ENCODE peak calls at places on chromosomes 11 and 22, in eight cellular contexts. One of them, this sample, is unnamed.

GRCh38 chr11:61733120-61733978 is 19.1 kb upstream of the MYRF start:
- DNase-seq in CD8-positive, alpha-beta T cell: peak
- DNase-seq in GM23248: peak
- DNase-seq in H1: no peak
- DNase-seq in IMR-90: peak
- DNase-seq in K562: peak
- DNase-seq in aorta: peak
- DNase-seq in psoas muscle: peak
- DNase-seq in this sample: peak

GRCh38 chr11:107591446-107592236 is 694 bp downstream of the ELMOD1 start:
- DNase-seq in CD8-positive, alpha-beta T cell: no peak
- DNase-seq in aorta: no peak
- DNase-seq in K562: no peak
- DNase-seq in IMR-90: no peak
- DNase-seq in psoas muscle: peak
- DNase-seq in GM23248: peak
- DNase-seq in H1: no peak
- DNase-seq in this sample: no peak

GRCh38 chr11:130858215-130858614 is 58.1 kb downstream of the SNX19 start:
- DNase-seq in aorta: no peak
- DNase-seq in H1: no peak
- DNase-seq in CD8-positive, alpha-beta T cell: no peak
- DNase-seq in IMR-90: no peak
- DNase-seq in K562: peak
- DNase-seq in GM23248: no peak
- DNase-seq in psoas muscle: no peak
- DNase-seq in this sample: no peak

GRCh38 chr22:20229916-20230775 is 38.0 kb downstream of the RTN4R start:
- DNase-seq in IMR-90: no peak
- DNase-seq in aorta: peak
- DNase-seq in CD8-positive, alpha-beta T cell: no peak
- DNase-seq in psoas muscle: no peak
- DNase-seq in GM23248: no peak
- DNase-seq in K562: no peak
- DNase-seq in H1: no peak
- DNase-seq in this sample: no peak

GRCh38 chr11:26766996-26767395 is 45.1 kb upstream of the SLC5A12 start:
- DNase-seq in GM23248: peak
- DNase-seq in H1: no peak
- DNase-seq in psoas muscle: no peak
- DNase-seq in K562: no peak
- DNase-seq in CD8-positive, alpha-beta T cell: no peak
- DNase-seq in aorta: no peak
- DNase-seq in IMR-90: no peak
- DNase-seq in this sample: no peak

GRCh38 chr11:134528453-134528852 is 116.4 kb upstream of the B3GAT1 start:
- DNase-seq in GM23248: no peak
- DNase-seq in CD8-positive, alpha-beta T cell: no peak
- DNase-seq in psoas muscle: no peak
- DNase-seq in K562: no peak
- DNase-seq in aorta: no peak
- DNase-seq in IMR-90: no peak
- DNase-seq in H1: no peak
- DNase-seq in this sample: no peak

GRCh38 chr11:84019576-84020194 is 733.5 kb upstream of the CCDC90B start:
- DNase-seq in CD8-positive, alpha-beta T cell: no peak
- DNase-seq in GM23248: peak
- DNase-seq in K562: no peak
- DNase-seq in IMR-90: peak
- DNase-seq in H1: no peak
- DNase-seq in aorta: no peak
- DNase-seq in psoas muscle: no peak
- DNase-seq in this sample: no peak

GRCh38 chr11:7906481-7906880 is 24.6 kb downstream of the OR10A6 start:
- DNase-seq in H1: no peak
- DNase-seq in psoas muscle: no peak
- DNase-seq in IMR-90: no peak
- DNase-seq in aorta: no peak
- DNase-seq in CD8-positive, alpha-beta T cell: no peak
- DNase-seq in K562: no peak
- DNase-seq in GM23248: peak
- DNase-seq in this sample: no peak

GRCh38 chr22:30876925-30877553 is 91.5 kb downstream of the MORC2 start:
- DNase-seq in aorta: peak
- DNase-seq in psoas muscle: no peak
- DNase-seq in H1: no peak
- DNase-seq in GM23248: peak
- DNase-seq in K562: no peak
- DNase-seq in CD8-positive, alpha-beta T cell: no peak
- DNase-seq in IMR-90: peak
- DNase-seq in this sample: no peak

GRCh38 chr22:37545703-37546435 is 14.4 kb upstream of the CDC42EP1 start:
- DNase-seq in H1: peak
- DNase-seq in IMR-90: peak
- DNase-seq in K562: peak
- DNase-seq in CD8-positive, alpha-beta T cell: no peak
- DNase-seq in GM23248: peak
- DNase-seq in psoas muscle: peak
- DNase-seq in aorta: peak
- DNase-seq in this sample: no peak

GRCh38 chr11:56994532-56994931 is 5.8 kb downstream of the OR5AK2 start:
- DNase-seq in IMR-90: no peak
- DNase-seq in GM23248: no peak
- DNase-seq in H1: no peak
- DNase-seq in K562: no peak
- DNase-seq in aorta: no peak
- DNase-seq in psoas muscle: no peak
- DNase-seq in CD8-positive, alpha-beta T cell: no peak
- DNase-seq in this sample: no peak

GRCh38 chr11:76734456-76735217 is 48.5 kb upstream of the TSKU start:
- DNase-seq in IMR-90: no peak
- DNase-seq in H1: no peak
- DNase-seq in GM23248: no peak
- DNase-seq in psoas muscle: no peak
- DNase-seq in CD8-positive, alpha-beta T cell: no peak
- DNase-seq in K562: no peak
- DNase-seq in aorta: no peak
- DNase-seq in this sample: no peak

GRCh38 chr11:76735218-76735480 is 48.0 kb upstream of the TSKU start:
- DNase-seq in psoas muscle: no peak
- DNase-seq in K562: no peak
- DNase-seq in CD8-positive, alpha-beta T cell: no peak
- DNase-seq in H1: no peak
- DNase-seq in aorta: no peak
- DNase-seq in GM23248: no peak
- DNase-seq in IMR-90: no peak
- DNase-seq in this sample: no peak

GRCh38 chr11:76736773-76737495 is 46.2 kb upstream of the TSKU start:
- DNase-seq in IMR-90: no peak
- DNase-seq in aorta: no peak
- DNase-seq in H1: no peak
- DNase-seq in psoas muscle: no peak
- DNase-seq in K562: no peak
- DNase-seq in GM23248: no peak
- DNase-seq in CD8-positive, alpha-beta T cell: no peak
- DNase-seq in this sample: no peak

GRCh38 chr11:76735841-76736240 is 47.3 kb upstream of the TSKU start:
- DNase-seq in aorta: no peak
- DNase-seq in GM23248: no peak
- DNase-seq in K562: peak
- DNase-seq in H1: no peak
- DNase-seq in CD8-positive, alpha-beta T cell: no peak
- DNase-seq in psoas muscle: no peak
- DNase-seq in IMR-90: no peak
- DNase-seq in this sample: no peak

GRCh38 chr11:76736266-76736665 is 46.9 kb upstream of the TSKU start:
- DNase-seq in psoas muscle: no peak
- DNase-seq in CD8-positive, alpha-beta T cell: no peak
- DNase-seq in H1: no peak
- DNase-seq in aorta: no peak
- DNase-seq in IMR-90: no peak
- DNase-seq in K562: no peak
- DNase-seq in GM23248: no peak
- DNase-seq in this sample: no peak
- H3K27ac ChIP-seq in psoas muscle: no peak
- H3K27ac ChIP-seq in CD8-positive, alpha-beta T cell: no peak
- H3K27ac ChIP-seq in H1: no peak
- H3K27ac ChIP-seq in aorta: no peak
- H3K27ac ChIP-seq in IMR-90: no peak
- H3K27ac ChIP-seq in K562: no peak
- H3K27ac ChIP-seq in GM23248: no peak
- H3K27ac ChIP-seq in this sample: no peak

GRCh38 chr11:16807306-16807705 is 68.9 kb downstream of the C11orf58 start:
- DNase-seq in IMR-90: no peak
- DNase-seq in psoas muscle: no peak
- DNase-seq in CD8-positive, alpha-beta T cell: no peak
- DNase-seq in K562: no peak
- DNase-seq in aorta: peak
- DNase-seq in H1: no peak
- DNase-seq in GM23248: no peak
- DNase-seq in this sample: no peak

GRCh38 chr11:16801288-16801980 is 63.0 kb downstream of the C11orf58 start:
- DNase-seq in aorta: no peak
- DNase-seq in GM23248: no peak
- DNase-seq in CD8-positive, alpha-beta T cell: no peak
- DNase-seq in K562: no peak
- DNase-seq in psoas muscle: no peak
- DNase-seq in IMR-90: no peak
- DNase-seq in H1: no peak
- DNase-seq in this sample: no peak

GRCh38 chr11:16805942-16806341 is 67.5 kb downstream of the C11orf58 start:
- DNase-seq in psoas muscle: no peak
- DNase-seq in K562: no peak
- DNase-seq in CD8-positive, alpha-beta T cell: no peak
- DNase-seq in H1: no peak
- DNase-seq in GM23248: peak
- DNase-seq in IMR-90: peak
- DNase-seq in aorta: no peak
- DNase-seq in this sample: no peak

GRCh38 chr11:16806791-16807190 is 68.3 kb downstream of the C11orf58 start:
- DNase-seq in CD8-positive, alpha-beta T cell: no peak
- DNase-seq in IMR-90: peak
- DNase-seq in H1: no peak
- DNase-seq in psoas muscle: no peak
- DNase-seq in aorta: peak
- DNase-seq in GM23248: peak
- DNase-seq in K562: no peak
- DNase-seq in this sample: no peak

DNA sequence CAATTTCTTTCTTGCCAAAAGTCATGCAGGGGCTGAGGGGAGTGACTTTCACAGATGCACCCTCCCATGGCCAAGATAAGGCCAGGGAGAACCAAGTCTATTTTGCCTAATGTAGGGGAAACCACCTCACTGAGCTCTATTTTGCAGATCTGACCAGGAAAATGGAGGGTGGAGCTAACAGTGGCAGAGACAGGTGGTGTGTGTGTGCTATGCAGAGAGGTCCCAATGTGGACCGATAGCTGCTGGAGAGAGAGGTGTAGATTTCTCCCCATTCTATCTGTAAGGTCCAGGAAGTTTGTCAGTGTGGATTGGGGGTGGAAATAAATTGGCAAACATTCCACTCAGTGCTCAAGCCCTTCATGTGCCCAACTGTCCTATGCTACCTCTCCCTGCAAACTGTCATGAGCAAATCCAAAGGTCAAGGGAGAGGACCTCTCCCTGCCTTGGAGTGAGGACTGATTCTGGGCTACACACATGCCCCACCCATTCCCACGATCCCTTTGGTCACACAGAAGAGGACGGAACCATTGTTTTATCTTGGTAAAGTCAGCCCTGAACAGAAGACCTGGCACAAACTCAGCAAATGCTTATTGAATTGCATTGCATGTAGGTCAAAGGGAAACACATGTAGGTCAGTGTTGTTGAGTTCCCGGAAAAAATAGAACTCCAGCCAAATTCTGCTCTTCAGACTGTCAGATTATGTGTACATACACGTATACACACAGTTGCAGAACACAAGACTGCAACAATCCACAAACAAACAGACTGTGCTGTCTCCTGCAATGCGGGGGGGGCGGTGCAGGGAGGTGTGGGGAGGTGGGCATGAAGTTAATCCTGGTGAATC is 65.9 kb downstream of the C11orf58 start:
- DNase-seq in GM23248: no peak
- DNase-seq in psoas muscle: no peak
- DNase-seq in K562: no peak
- DNase-seq in IMR-90: no peak
- DNase-seq in CD8-positive, alpha-beta T cell: no peak
- DNase-seq in aorta: no peak
- DNase-seq in H1: no peak
- DNase-seq in this sample: no peak
- H3K27ac ChIP-seq in GM23248: no peak
- H3K27ac ChIP-seq in psoas muscle: no peak
- H3K27ac ChIP-seq in K562: no peak
- H3K27ac ChIP-seq in IMR-90: no peak
- H3K27ac ChIP-seq in CD8-positive, alpha-beta T cell: no peak
- H3K27ac ChIP-seq in aorta: no peak
- H3K27ac ChIP-seq in H1: no peak
- H3K27ac ChIP-seq in this sample: peak

GRCh38 chr22:40345271-40345670 is 1.0 kb upstream of the ADSL start:
- DNase-seq in aorta: no peak
- DNase-seq in K562: no peak
- DNase-seq in GM23248: peak
- DNase-seq in psoas muscle: peak
- DNase-seq in H1: no peak
- DNase-seq in IMR-90: peak
- DNase-seq in CD8-positive, alpha-beta T cell: no peak
- DNase-seq in this sample: no peak
- H3K27ac ChIP-seq in aorta: no peak
- H3K27ac ChIP-seq in K562: peak
- H3K27ac ChIP-seq in GM23248: peak
- H3K27ac ChIP-seq in psoas muscle: peak
- H3K27ac ChIP-seq in H1: no peak
- H3K27ac ChIP-seq in IMR-90: no peak
- H3K27ac ChIP-seq in CD8-positive, alpha-beta T cell: peak
- H3K27ac ChIP-seq in this sample: peak

DNA sequence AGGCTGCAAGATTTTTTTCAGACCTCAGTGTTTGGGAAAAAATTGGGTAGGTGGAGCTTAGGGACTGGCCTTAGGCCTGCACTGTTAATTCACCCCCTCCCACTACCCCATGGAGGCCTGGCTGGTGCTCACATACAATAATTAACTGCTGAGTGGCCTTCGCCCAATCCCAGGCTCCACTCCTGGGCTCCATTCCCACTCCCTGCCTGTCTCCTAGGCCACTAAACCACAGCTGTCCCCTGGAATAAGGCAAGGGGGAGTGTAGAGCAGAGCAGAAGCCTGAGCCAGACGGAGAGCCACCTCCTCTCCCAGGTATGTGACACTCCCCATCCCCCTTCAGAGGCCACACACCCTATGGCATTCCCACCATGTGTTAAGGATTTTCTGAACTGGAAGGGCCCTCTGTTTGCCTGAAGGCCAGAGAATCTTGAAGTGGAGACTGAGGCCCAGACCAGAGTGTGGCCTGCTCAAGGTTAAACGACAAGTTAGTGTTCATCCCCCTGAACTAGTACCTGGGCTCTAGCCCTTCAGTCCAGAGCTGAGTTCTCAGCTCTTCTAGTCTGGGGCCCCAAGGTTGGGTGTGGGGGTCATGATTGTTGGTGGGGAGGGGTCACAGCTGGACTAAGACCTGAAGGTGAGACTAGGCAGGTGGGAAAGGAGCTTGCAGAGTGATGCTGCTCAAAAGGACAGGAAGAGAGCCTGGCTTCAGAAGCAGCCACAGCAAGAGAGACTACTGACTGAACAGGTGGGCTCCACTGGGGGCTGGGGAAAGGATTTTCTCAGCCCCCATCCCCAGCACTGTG is 2.3 kb upstream of the FOLR1 start:
- DNase-seq in CD8-positive, alpha-beta T cell: no peak
- DNase-seq in psoas muscle: no peak
- DNase-seq in GM23248: no peak
- DNase-seq in H1: no peak
- DNase-seq in aorta: no peak
- DNase-seq in IMR-90: no peak
- DNase-seq in K562: no peak
- DNase-seq in this sample: no peak
- H3K27ac ChIP-seq in CD8-positive, alpha-beta T cell: no peak
- H3K27ac ChIP-seq in psoas muscle: no peak
- H3K27ac ChIP-seq in GM23248: no peak
- H3K27ac ChIP-seq in H1: no peak
- H3K27ac ChIP-seq in aorta: no peak
- H3K27ac ChIP-seq in IMR-90: no peak
- H3K27ac ChIP-seq in K562: no peak
- H3K27ac ChIP-seq in this sample: no peak